ENCODE peak calls at places on chromosome 1, in eight cellular contexts. W is CD4-positive, CD25-positive, alpha-beta regulatory T cell; B is GM06990; X is bronchial epithelial cell; D is CD8-positive, alpha-beta memory T cell; U is PC-9; H is brain microvascular endothelial cell; N is fibroblast of lung. V is an unnamed sample. For H3K27me3, the result is how much of the 10 kb centered on the place peaks cover.

GRCh38 chr1:153470707-153471106 is 10.3 kb upstream of the S100A7 start:
- DNase-seq in H (no peak), U (no peak), B (no peak), N (no peak), D (no peak), W (no peak), X (peak), V (peak)

GRCh38 chr1:21567241-21568005 is 58.2 kb downstream of the ALPL start:
- DNase-seq in N (peak), B (no peak), W (no peak), H (peak), X (no peak), U (no peak), D (no peak), V (no peak)

GRCh38 chr1:116157096-116157495 is 45.9 kb downstream of the MAB21L3 start:
- DNase-seq in B (no peak), X (no peak), W (no peak), H (no peak), U (no peak), N (no peak), D (no peak), V (no peak)

GRCh38 chr1:5403935-5404334 is 588.3 kb downstream of the NPHP4 start:
- DNase-seq in X (no peak), N (no peak), H (no peak), D (no peak), B (no peak), U (peak), W (no peak), V (no peak)

GRCh38 chr1:208024406-208024805 is 113.5 kb upstream of the CD34 start:
- DNase-seq in N (no peak), H (no peak), U (peak), W (no peak), X (peak), D (no peak), B (no peak), V (no peak)

GRCh38 chr1:151867785-151868403 is 14.4 kb upstream of the THEM5 start:
- DNase-seq in B (no peak), D (no peak), W (no peak), U (no peak), X (peak), N (peak), H (peak), V (peak)

GRCh38 chr1:47023268-47024137 is at the start of gene CYP4X1:
- DNase-seq in D (no peak), X (no peak), W (no peak), H (no peak), B (no peak), U (no peak), N (no peak), V (no peak)

GRCh38 chr1:196405839-196406238 is 202.4 kb downstream of the KCNT2 start:
- DNase-seq in B (no peak), H (no peak), W (no peak), X (no peak), N (no peak), U (no peak), D (no peak), V (no peak)

GRCh38 chr1:161381707-161382106 is 14.0 kb upstream of the CFAP126 start:
- DNase-seq in U (no peak), X (no peak), W (no peak), H (no peak), B (no peak), D (no peak), N (no peak), V (no peak)

GRCh38 chr1:33036051-33036525 is 595 bp downstream of the AK2 start:
- DNase-seq in N (peak), X (peak), D (no peak), U (no peak), W (peak), H (no peak), B (no peak), V (no peak)

DNA sequence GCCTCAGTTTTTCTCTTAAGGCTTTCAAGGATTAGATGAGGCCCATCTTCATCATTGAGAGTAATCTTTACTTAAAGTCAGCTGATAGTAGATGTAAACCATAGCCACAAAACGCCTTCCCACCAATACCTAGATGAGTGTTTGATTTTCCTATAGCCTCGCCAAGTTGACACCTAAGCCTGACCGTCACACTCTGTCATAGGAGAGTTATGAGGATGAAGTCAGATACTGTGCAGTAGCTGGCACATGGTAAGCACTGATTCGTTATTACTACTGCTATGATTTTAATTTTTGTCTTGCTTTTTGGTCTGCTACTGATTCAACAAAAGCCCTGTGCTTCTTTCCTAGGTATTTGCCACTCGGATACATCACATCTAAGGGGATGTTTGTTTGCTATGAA is 395.5 kb downstream of the RPS6KC1 start:
- DNase-seq in B (no peak), X (peak), D (no peak), U (no peak), H (no peak), W (no peak), N (no peak), V (no peak)
- H3K27me3 ChIP-seq in B (under half), X (under half), D (under half), U (under half), H (under half), W (under half), N (under half), V (under half)

DNA sequence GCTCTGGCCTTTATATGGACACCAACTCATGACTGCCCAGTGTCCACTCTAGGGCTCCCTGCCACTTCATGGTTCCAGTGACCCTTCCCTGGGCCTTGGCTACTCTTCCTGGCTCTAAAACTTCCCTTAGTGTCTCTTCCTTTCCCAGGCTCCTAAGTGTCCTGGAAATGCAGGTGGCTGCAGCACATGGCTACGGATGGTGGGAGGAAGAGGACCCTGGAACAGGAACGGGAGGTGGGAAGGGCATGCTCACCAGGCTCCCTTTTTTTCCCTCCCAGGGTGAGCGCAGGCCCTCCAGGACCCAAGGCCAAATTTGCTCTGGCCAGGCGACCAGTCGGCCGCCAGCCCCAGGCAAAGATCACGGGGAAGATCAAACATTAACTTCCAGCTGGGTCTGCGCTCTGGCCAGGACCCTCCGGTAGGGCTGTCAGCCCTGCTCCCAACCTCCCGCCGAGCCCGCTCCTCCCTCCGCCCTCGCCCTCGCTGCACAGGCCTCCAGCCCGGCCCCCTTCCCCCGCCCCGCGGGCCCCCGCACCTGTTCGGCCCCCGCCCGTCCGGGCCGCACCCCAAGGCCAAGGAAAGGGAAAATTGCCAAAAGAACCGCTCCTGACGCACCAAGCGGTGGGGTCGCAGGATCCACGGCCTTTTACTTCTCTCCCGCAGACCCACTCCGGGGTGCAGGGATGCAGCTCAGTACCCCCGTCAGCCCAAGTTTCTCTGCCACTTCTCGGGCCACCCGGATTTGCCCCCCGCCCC is 955 bp downstream of the TCEA3 start:
- DNase-seq in X (no peak), D (no peak), W (peak), N (no peak), B (no peak), U (no peak), H (no peak), V (no peak)
- H3K27me3 ChIP-seq in X (under half), D (under half), W (under half), N (under half), B (under half), U (under half), H (under half), V (under half)

GRCh38 chr1:37034301-37035013 is at the start of gene GRIK3:
- DNase-seq in X (no peak), U (no peak), H (no peak), B (no peak), D (no peak), N (no peak), W (no peak), V (no peak)
- H3K27me3 ChIP-seq in X (under half), U (under half), H (half or more), B (under half), D (under half), N (under half), W (under half), V (under half)

DNA sequence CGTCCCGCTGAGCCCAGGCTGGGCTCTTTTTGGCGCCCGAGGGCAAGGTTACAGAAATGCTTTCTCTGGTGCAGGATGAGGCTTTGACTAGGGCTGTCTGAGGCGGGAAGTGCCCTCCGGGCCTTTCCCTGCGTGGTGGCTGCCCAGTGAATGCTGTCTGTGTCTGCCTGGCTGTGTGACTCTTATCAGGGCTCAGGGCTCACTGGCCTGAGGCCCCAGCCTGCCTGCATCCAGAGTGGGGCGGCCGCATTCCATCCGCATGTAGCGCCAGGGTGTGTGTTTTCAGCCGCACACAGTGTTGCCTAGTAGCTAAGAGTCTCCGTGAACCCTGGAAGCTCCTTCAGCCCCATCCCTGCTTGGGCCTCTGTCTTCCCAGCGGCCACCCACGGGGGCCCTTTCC is 59.1 kb downstream of the FAAP20 start:
- DNase-seq in X (peak), N (peak), D (no peak), U (peak), W (no peak), H (peak), B (no peak), V (no peak)
- H3K27me3 ChIP-seq in X (under half), N (under half), D (under half), U (under half), W (under half), H (under half), B (under half), V (under half)